ENCODE peak calls at places on chromosomes 3 and 15, in eight cellular contexts. One of them, this sample, is unnamed.

GRCh38 chr15:62021991-62022600 is 38.2 kb downstream of the VPS13C start:
- DNase-seq in glutamatergic neuron: no peak
- DNase-seq in activated CD8-positive, alpha-beta memory T cell treated with anti-CD3 and anti-CD28 coated beads, Interleukin-2, amount 50 U/mL, for 4 hours: no peak
- DNase-seq in type B pancreatic cell: no peak
- DNase-seq in HEK293T: no peak
- DNase-seq in foreskin fibroblast: peak
- DNase-seq in GM20000: no peak
- DNase-seq in nephron progenitor cell: no peak
- DNase-seq in this sample: no peak

GRCh38 chr15:59194639-59195325 is 11.9 kb upstream of the LDHAL6B start:
- DNase-seq in glutamatergic neuron: no peak
- DNase-seq in activated CD8-positive, alpha-beta memory T cell treated with anti-CD3 and anti-CD28 coated beads, Interleukin-2, amount 50 U/mL, for 4 hours: no peak
- DNase-seq in type B pancreatic cell: no peak
- DNase-seq in HEK293T: no peak
- DNase-seq in foreskin fibroblast: no peak
- DNase-seq in GM20000: no peak
- DNase-seq in nephron progenitor cell: no peak
- DNase-seq in this sample: no peak

GRCh38 chr3:63364909-63365308 is 86.8 kb downstream of the SYNPR start:
- DNase-seq in glutamatergic neuron: peak
- DNase-seq in activated CD8-positive, alpha-beta memory T cell treated with anti-CD3 and anti-CD28 coated beads, Interleukin-2, amount 50 U/mL, for 4 hours: no peak
- DNase-seq in type B pancreatic cell: no peak
- DNase-seq in HEK293T: no peak
- DNase-seq in foreskin fibroblast: no peak
- DNase-seq in GM20000: no peak
- DNase-seq in nephron progenitor cell: peak
- DNase-seq in this sample: no peak

GRCh38 chr3:32373844-32374243 is 17.8 kb upstream of the CMTM7 start:
- DNase-seq in glutamatergic neuron: no peak
- DNase-seq in activated CD8-positive, alpha-beta memory T cell treated with anti-CD3 and anti-CD28 coated beads, Interleukin-2, amount 50 U/mL, for 4 hours: no peak
- DNase-seq in type B pancreatic cell: no peak
- DNase-seq in HEK293T: peak
- DNase-seq in foreskin fibroblast: no peak
- DNase-seq in GM20000: no peak
- DNase-seq in nephron progenitor cell: no peak
- DNase-seq in this sample: no peak

GRCh38 chr3:131363275-131363674 is 18.3 kb upstream of the NUDT16 start:
- DNase-seq in glutamatergic neuron: no peak
- DNase-seq in activated CD8-positive, alpha-beta memory T cell treated with anti-CD3 and anti-CD28 coated beads, Interleukin-2, amount 50 U/mL, for 4 hours: no peak
- DNase-seq in type B pancreatic cell: no peak
- DNase-seq in HEK293T: no peak
- DNase-seq in foreskin fibroblast: no peak
- DNase-seq in GM20000: no peak
- DNase-seq in nephron progenitor cell: no peak
- DNase-seq in this sample: no peak

GRCh38 chr3:104461431-104461830 is 905.3 kb upstream of the ALCAM start:
- DNase-seq in glutamatergic neuron: no peak
- DNase-seq in activated CD8-positive, alpha-beta memory T cell treated with anti-CD3 and anti-CD28 coated beads, Interleukin-2, amount 50 U/mL, for 4 hours: no peak
- DNase-seq in type B pancreatic cell: no peak
- DNase-seq in HEK293T: no peak
- DNase-seq in foreskin fibroblast: no peak
- DNase-seq in GM20000: no peak
- DNase-seq in nephron progenitor cell: no peak
- DNase-seq in this sample: no peak

GRCh38 chr15:36877294-36877693 is 223.1 kb downstream of the MEIS2 start:
- DNase-seq in glutamatergic neuron: no peak
- DNase-seq in activated CD8-positive, alpha-beta memory T cell treated with anti-CD3 and anti-CD28 coated beads, Interleukin-2, amount 50 U/mL, for 4 hours: no peak
- DNase-seq in type B pancreatic cell: no peak
- DNase-seq in HEK293T: no peak
- DNase-seq in foreskin fibroblast: no peak
- DNase-seq in GM20000: no peak
- DNase-seq in nephron progenitor cell: peak
- DNase-seq in this sample: no peak

GRCh38 chr3:16890605-16891333 is 6.0 kb downstream of the PLCL2 start:
- DNase-seq in glutamatergic neuron: no peak
- DNase-seq in activated CD8-positive, alpha-beta memory T cell treated with anti-CD3 and anti-CD28 coated beads, Interleukin-2, amount 50 U/mL, for 4 hours: no peak
- DNase-seq in type B pancreatic cell: no peak
- DNase-seq in HEK293T: no peak
- DNase-seq in foreskin fibroblast: no peak
- DNase-seq in GM20000: no peak
- DNase-seq in nephron progenitor cell: no peak
- DNase-seq in this sample: no peak

GRCh38 chr15:77059761-77060345 is 11.1 kb downstream of the TSPAN3 start:
- DNase-seq in glutamatergic neuron: no peak
- DNase-seq in activated CD8-positive, alpha-beta memory T cell treated with anti-CD3 and anti-CD28 coated beads, Interleukin-2, amount 50 U/mL, for 4 hours: no peak
- DNase-seq in type B pancreatic cell: no peak
- DNase-seq in HEK293T: no peak
- DNase-seq in foreskin fibroblast: peak
- DNase-seq in GM20000: no peak
- DNase-seq in nephron progenitor cell: no peak
- DNase-seq in this sample: no peak

GRCh38 chr15:70826634-70827033 is 27.3 kb downstream of the LARP6 start:
- DNase-seq in glutamatergic neuron: no peak
- DNase-seq in activated CD8-positive, alpha-beta memory T cell treated with anti-CD3 and anti-CD28 coated beads, Interleukin-2, amount 50 U/mL, for 4 hours: no peak
- DNase-seq in type B pancreatic cell: peak
- DNase-seq in HEK293T: no peak
- DNase-seq in foreskin fibroblast: peak
- DNase-seq in GM20000: no peak
- DNase-seq in nephron progenitor cell: no peak
- DNase-seq in this sample: peak

GRCh38 chr15:56128081-56128480 is 115.6 kb downstream of the RFX7 start:
- DNase-seq in glutamatergic neuron: no peak
- DNase-seq in activated CD8-positive, alpha-beta memory T cell treated with anti-CD3 and anti-CD28 coated beads, Interleukin-2, amount 50 U/mL, for 4 hours: no peak
- DNase-seq in type B pancreatic cell: no peak
- DNase-seq in HEK293T: no peak
- DNase-seq in foreskin fibroblast: no peak
- DNase-seq in GM20000: no peak
- DNase-seq in nephron progenitor cell: no peak
- DNase-seq in this sample: no peak

GRCh38 chr15:52289629-52290081 is 5.9 kb downstream of the MYO5C start:
- DNase-seq in glutamatergic neuron: no peak
- DNase-seq in activated CD8-positive, alpha-beta memory T cell treated with anti-CD3 and anti-CD28 coated beads, Interleukin-2, amount 50 U/mL, for 4 hours: no peak
- DNase-seq in type B pancreatic cell: no peak
- DNase-seq in HEK293T: no peak
- DNase-seq in foreskin fibroblast: no peak
- DNase-seq in GM20000: no peak
- DNase-seq in nephron progenitor cell: no peak
- DNase-seq in this sample: peak

GRCh38 chr15:47620960-47621681 is 96.2 kb upstream of the SEMA6D start:
- DNase-seq in glutamatergic neuron: no peak
- DNase-seq in activated CD8-positive, alpha-beta memory T cell treated with anti-CD3 and anti-CD28 coated beads, Interleukin-2, amount 50 U/mL, for 4 hours: no peak
- DNase-seq in type B pancreatic cell: no peak
- DNase-seq in HEK293T: no peak
- DNase-seq in foreskin fibroblast: peak
- DNase-seq in GM20000: no peak
- DNase-seq in nephron progenitor cell: no peak
- DNase-seq in this sample: no peak

GRCh38 chr15:93987068-93987467 is 244.3 kb upstream of the MCTP2 start:
- DNase-seq in glutamatergic neuron: no peak
- DNase-seq in activated CD8-positive, alpha-beta memory T cell treated with anti-CD3 and anti-CD28 coated beads, Interleukin-2, amount 50 U/mL, for 4 hours: peak
- DNase-seq in type B pancreatic cell: no peak
- DNase-seq in HEK293T: no peak
- DNase-seq in foreskin fibroblast: no peak
- DNase-seq in GM20000: no peak
- DNase-seq in nephron progenitor cell: no peak
- DNase-seq in this sample: no peak

GRCh38 chr3:42265059-42265991 is 660 bp downstream of the CCK start:
- DNase-seq in glutamatergic neuron: no peak
- DNase-seq in activated CD8-positive, alpha-beta memory T cell treated with anti-CD3 and anti-CD28 coated beads, Interleukin-2, amount 50 U/mL, for 4 hours: no peak
- DNase-seq in type B pancreatic cell: no peak
- DNase-seq in HEK293T: no peak
- DNase-seq in foreskin fibroblast: peak
- DNase-seq in GM20000: no peak
- DNase-seq in nephron progenitor cell: no peak
- DNase-seq in this sample: no peak

GRCh38 chr15:101499863-101500713 is 10.6 kb upstream of the PCSK6 start:
- DNase-seq in glutamatergic neuron: no peak
- DNase-seq in activated CD8-positive, alpha-beta memory T cell treated with anti-CD3 and anti-CD28 coated beads, Interleukin-2, amount 50 U/mL, for 4 hours: no peak
- DNase-seq in type B pancreatic cell: no peak
- DNase-seq in HEK293T: no peak
- DNase-seq in foreskin fibroblast: no peak
- DNase-seq in GM20000: peak
- DNase-seq in nephron progenitor cell: no peak
- DNase-seq in this sample: no peak

GRCh38 chr3:9111349-9112265 is 137.8 kb downstream of the SRGAP3 start:
- DNase-seq in glutamatergic neuron: no peak
- DNase-seq in activated CD8-positive, alpha-beta memory T cell treated with anti-CD3 and anti-CD28 coated beads, Interleukin-2, amount 50 U/mL, for 4 hours: no peak
- DNase-seq in type B pancreatic cell: no peak
- DNase-seq in HEK293T: no peak
- DNase-seq in foreskin fibroblast: peak
- DNase-seq in GM20000: no peak
- DNase-seq in nephron progenitor cell: no peak
- DNase-seq in this sample: no peak

GRCh38 chr15:60399931-60400330 is 2.1 kb upstream of the ANXA2 start:
- DNase-seq in glutamatergic neuron: no peak
- DNase-seq in activated CD8-positive, alpha-beta memory T cell treated with anti-CD3 and anti-CD28 coated beads, Interleukin-2, amount 50 U/mL, for 4 hours: no peak
- DNase-seq in type B pancreatic cell: no peak
- DNase-seq in HEK293T: no peak
- DNase-seq in foreskin fibroblast: peak
- DNase-seq in GM20000: no peak
- DNase-seq in nephron progenitor cell: no peak
- DNase-seq in this sample: no peak

GRCh38 chr3:101936419-101937331 is 87.4 kb downstream of the NFKBIZ start:
- DNase-seq in glutamatergic neuron: no peak
- DNase-seq in activated CD8-positive, alpha-beta memory T cell treated with anti-CD3 and anti-CD28 coated beads, Interleukin-2, amount 50 U/mL, for 4 hours: no peak
- DNase-seq in type B pancreatic cell: no peak
- DNase-seq in HEK293T: no peak
- DNase-seq in foreskin fibroblast: peak
- DNase-seq in GM20000: peak
- DNase-seq in nephron progenitor cell: no peak
- DNase-seq in this sample: no peak

GRCh38 chr15:28919201-28919627 is 33.4 kb downstream of the APBA2 start:
- DNase-seq in glutamatergic neuron: no peak
- DNase-seq in activated CD8-positive, alpha-beta memory T cell treated with anti-CD3 and anti-CD28 coated beads, Interleukin-2, amount 50 U/mL, for 4 hours: peak
- DNase-seq in type B pancreatic cell: no peak
- DNase-seq in HEK293T: no peak
- DNase-seq in foreskin fibroblast: no peak
- DNase-seq in GM20000: no peak
- DNase-seq in nephron progenitor cell: no peak
- DNase-seq in this sample: no peak

GRCh38 chr3:134974621-134975020 is 179.6 kb downstream of the EPHB1 start:
- DNase-seq in glutamatergic neuron: no peak
- DNase-seq in activated CD8-positive, alpha-beta memory T cell treated with anti-CD3 and anti-CD28 coated beads, Interleukin-2, amount 50 U/mL, for 4 hours: no peak
- DNase-seq in type B pancreatic cell: no peak
- DNase-seq in HEK293T: no peak
- DNase-seq in foreskin fibroblast: no peak
- DNase-seq in GM20000: no peak
- DNase-seq in nephron progenitor cell: no peak
- DNase-seq in this sample: no peak

GRCh38 chr3:152683521-152683999 is 151.4 kb upstream of the P2RY1 start:
- DNase-seq in glutamatergic neuron: no peak
- DNase-seq in activated CD8-positive, alpha-beta memory T cell treated with anti-CD3 and anti-CD28 coated beads, Interleukin-2, amount 50 U/mL, for 4 hours: no peak
- DNase-seq in type B pancreatic cell: no peak
- DNase-seq in HEK293T: no peak
- DNase-seq in foreskin fibroblast: no peak
- DNase-seq in GM20000: no peak
- DNase-seq in nephron progenitor cell: no peak
- DNase-seq in this sample: no peak

GRCh38 chr3:142366434-142366833 is 81.4 kb downstream of the XRN1 start:
- DNase-seq in glutamatergic neuron: no peak
- DNase-seq in activated CD8-positive, alpha-beta memory T cell treated with anti-CD3 and anti-CD28 coated beads, Interleukin-2, amount 50 U/mL, for 4 hours: no peak
- DNase-seq in type B pancreatic cell: no peak
- DNase-seq in HEK293T: peak
- DNase-seq in foreskin fibroblast: no peak
- DNase-seq in GM20000: no peak
- DNase-seq in nephron progenitor cell: no peak
- DNase-seq in this sample: no peak

GRCh38 chr3:194395201-194395600 is 3.9 kb downstream of the GP5 start:
- DNase-seq in glutamatergic neuron: no peak
- DNase-seq in activated CD8-positive, alpha-beta memory T cell treated with anti-CD3 and anti-CD28 coated beads, Interleukin-2, amount 50 U/mL, for 4 hours: no peak
- DNase-seq in type B pancreatic cell: no peak
- DNase-seq in HEK293T: no peak
- DNase-seq in foreskin fibroblast: peak
- DNase-seq in GM20000: no peak
- DNase-seq in nephron progenitor cell: no peak
- DNase-seq in this sample: no peak

GRCh38 chr3:108455212-108455705 is 55.1 kb downstream of the MYH15 start:
- DNase-seq in glutamatergic neuron: no peak
- DNase-seq in activated CD8-positive, alpha-beta memory T cell treated with anti-CD3 and anti-CD28 coated beads, Interleukin-2, amount 50 U/mL, for 4 hours: no peak
- DNase-seq in type B pancreatic cell: no peak
- DNase-seq in HEK293T: no peak
- DNase-seq in foreskin fibroblast: peak
- DNase-seq in GM20000: no peak
- DNase-seq in nephron progenitor cell: no peak
- DNase-seq in this sample: no peak

GRCh38 chr3:123319760-123320159 is 118.0 kb downstream of the SEC22A start:
- DNase-seq in glutamatergic neuron: peak
- DNase-seq in activated CD8-positive, alpha-beta memory T cell treated with anti-CD3 and anti-CD28 coated beads, Interleukin-2, amount 50 U/mL, for 4 hours: no peak
- DNase-seq in type B pancreatic cell: no peak
- DNase-seq in HEK293T: no peak
- DNase-seq in foreskin fibroblast: no peak
- DNase-seq in GM20000: no peak
- DNase-seq in nephron progenitor cell: no peak
- DNase-seq in this sample: no peak

GRCh38 chr3:193510154-193510553 is 44.5 kb downstream of the ATP13A4 start:
- DNase-seq in glutamatergic neuron: no peak
- DNase-seq in activated CD8-positive, alpha-beta memory T cell treated with anti-CD3 and anti-CD28 coated beads, Interleukin-2, amount 50 U/mL, for 4 hours: no peak
- DNase-seq in type B pancreatic cell: no peak
- DNase-seq in HEK293T: no peak
- DNase-seq in foreskin fibroblast: no peak
- DNase-seq in GM20000: no peak
- DNase-seq in nephron progenitor cell: no peak
- DNase-seq in this sample: no peak

GRCh38 chr3:111481551-111481950 is 60.4 kb upstream of the CD96 start:
- DNase-seq in glutamatergic neuron: no peak
- DNase-seq in activated CD8-positive, alpha-beta memory T cell treated with anti-CD3 and anti-CD28 coated beads, Interleukin-2, amount 50 U/mL, for 4 hours: no peak
- DNase-seq in type B pancreatic cell: no peak
- DNase-seq in HEK293T: no peak
- DNase-seq in foreskin fibroblast: no peak
- DNase-seq in GM20000: no peak
- DNase-seq in nephron progenitor cell: no peak
- DNase-seq in this sample: no peak

GRCh38 chr15:51390239-51390931 is 48.9 kb downstream of the GLDN start:
- DNase-seq in glutamatergic neuron: no peak
- DNase-seq in activated CD8-positive, alpha-beta memory T cell treated with anti-CD3 and anti-CD28 coated beads, Interleukin-2, amount 50 U/mL, for 4 hours: no peak
- DNase-seq in type B pancreatic cell: no peak
- DNase-seq in HEK293T: no peak
- DNase-seq in foreskin fibroblast: no peak
- DNase-seq in GM20000: peak
- DNase-seq in nephron progenitor cell: no peak
- DNase-seq in this sample: no peak

GRCh38 chr3:32387512-32387911 is 4.1 kb upstream of the CMTM7 start:
- DNase-seq in glutamatergic neuron: no peak
- DNase-seq in activated CD8-positive, alpha-beta memory T cell treated with anti-CD3 and anti-CD28 coated beads, Interleukin-2, amount 50 U/mL, for 4 hours: no peak
- DNase-seq in type B pancreatic cell: no peak
- DNase-seq in HEK293T: no peak
- DNase-seq in foreskin fibroblast: no peak
- DNase-seq in GM20000: no peak
- DNase-seq in nephron progenitor cell: no peak
- DNase-seq in this sample: no peak

GRCh38 chr15:68471552-68471951 is 39.6 kb upstream of the ITGA11 start:
- DNase-seq in glutamatergic neuron: no peak
- DNase-seq in activated CD8-positive, alpha-beta memory T cell treated with anti-CD3 and anti-CD28 coated beads, Interleukin-2, amount 50 U/mL, for 4 hours: no peak
- DNase-seq in type B pancreatic cell: no peak
- DNase-seq in HEK293T: no peak
- DNase-seq in foreskin fibroblast: no peak
- DNase-seq in GM20000: no peak
- DNase-seq in nephron progenitor cell: no peak
- DNase-seq in this sample: peak

GRCh38 chr3:175940243-175940642 is 1081.1 kb downstream of the NAALADL2 start:
- DNase-seq in glutamatergic neuron: no peak
- DNase-seq in activated CD8-positive, alpha-beta memory T cell treated with anti-CD3 and anti-CD28 coated beads, Interleukin-2, amount 50 U/mL, for 4 hours: no peak
- DNase-seq in type B pancreatic cell: no peak
- DNase-seq in HEK293T: no peak
- DNase-seq in foreskin fibroblast: peak
- DNase-seq in GM20000: no peak
- DNase-seq in nephron progenitor cell: no peak
- DNase-seq in this sample: no peak

GRCh38 chr3:142180761-142181362 is 31.5 kb upstream of the TFDP2 start:
- DNase-seq in glutamatergic neuron: peak
- DNase-seq in activated CD8-positive, alpha-beta memory T cell treated with anti-CD3 and anti-CD28 coated beads, Interleukin-2, amount 50 U/mL, for 4 hours: peak
- DNase-seq in type B pancreatic cell: no peak
- DNase-seq in HEK293T: peak
- DNase-seq in foreskin fibroblast: peak
- DNase-seq in GM20000: peak
- DNase-seq in nephron progenitor cell: peak
- DNase-seq in this sample: no peak